ENCODE peak calls at places on chromosomes 6 and 20, in six cellular contexts. F is tibial artery; N is AG09309; T is kidney; K is heart left ventricle; A is CD4-positive, alpha-beta memory T cell. S is an unnamed sample.
A peak's percentile ranks its signal among the peaks of the same experiment; 100 is the strongest.

GRCh38 chr6:102670756-102671155 is 1277.2 kb downstream of the GRIK2 start:
- DNase-seq in F (no peak), N (no peak), T (no peak), K (no peak), A (no peak), S (no peak)

GRCh38 chr6:71602385-71602949 is 283.9 kb upstream of the RIMS1 start:
- DNase-seq in F (no peak), N (peak; percentile 83), T (no peak), K (no peak), A (no peak), S (no peak)

GRCh38 chr6:82893889-82894652 is 171.6 kb downstream of the UBE3D start:
- DNase-seq in F (no peak), N (no peak), T (no peak), K (no peak), A (no peak), S (no peak)

GRCh38 chr20:37510226-37510625 is 10.8 kb upstream of the NNAT start:
- DNase-seq in F (no peak), N (no peak), T (no peak), K (no peak), A (no peak), S (no peak)

GRCh38 chr20:32479697-32480140 is 105.4 kb downstream of the NOL4L start:
- DNase-seq in F (no peak), N (no peak), T (no peak), K (no peak), A (no peak), S (no peak)

GRCh38 chr6:167952512-167952859 is 45.0 kb upstream of the KIF25 start:
- DNase-seq in F (no peak), N (no peak), T (no peak), K (no peak), A (no peak), S (no peak)

GRCh38 chr20:59003836-59004492 is 3.1 kb downstream of the CTSZ start:
- DNase-seq in F (no peak), N (no peak), T (peak; percentile 65), K (no peak), A (no peak), S (no peak)

GRCh38 chr20:19885981-19886665 is 128.1 kb downstream of the RIN2 start:
- DNase-seq in F (peak; percentile 61), N (no peak), T (peak; percentile 78), K (peak; percentile 43), A (no peak), S (peak; percentile 46)

GRCh38 chr6:104884867-104885517 is 25.3 kb upstream of the HACE1 start:
- DNase-seq in F (no peak), N (no peak), T (no peak), K (no peak), A (no peak), S (no peak)

DNA sequence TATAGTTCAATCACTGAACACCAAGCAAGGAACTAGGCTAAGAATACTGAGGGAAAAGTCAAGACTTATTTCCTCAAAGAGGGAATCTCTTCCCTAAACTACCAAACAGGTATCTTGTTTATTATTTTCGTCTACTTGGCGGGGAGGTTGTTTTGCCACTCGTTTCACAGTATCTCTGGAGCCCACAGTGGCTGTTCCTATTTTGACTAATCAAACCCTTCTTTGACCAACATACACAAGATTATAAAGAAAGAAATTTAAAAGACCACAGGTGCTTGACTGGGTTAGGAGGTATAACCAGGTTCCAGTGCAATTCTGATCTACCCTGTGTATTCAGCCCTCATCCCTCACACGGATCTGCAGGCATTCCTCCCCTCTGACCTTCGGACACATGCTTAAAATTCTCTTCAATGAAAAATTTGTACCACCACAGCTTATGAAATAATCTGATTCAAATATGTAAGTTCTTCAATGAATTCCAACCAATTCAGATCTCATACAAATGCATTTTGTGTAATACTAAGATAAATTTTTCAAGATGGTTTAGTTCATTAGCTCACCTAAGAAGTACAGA is 5.9 kb downstream of the MAN1A1 start:
- DNase-seq in F (no peak), N (no peak), T (no peak), K (no peak), A (no peak), S (no peak)
- H3K4me3 ChIP-seq in F (no peak overlapping the region), N (no peak overlapping the region), T (peak overlapping the region; percentile 47), K (no peak overlapping the region), A (no peak overlapping the region), S (no peak overlapping the region)

GRCh38 chr20:38806855-38807655 is 1.6 kb downstream of the PPP1R16B start:
- DNase-seq in F (no peak), N (no peak), T (no peak), K (no peak), A (peak; percentile 65), S (no peak)

GRCh38 chr20:38805502-38805957 is at the start of gene PPP1R16B:
- DNase-seq in F (no peak), N (no peak), T (peak; percentile 87), K (peak; percentile 70), A (peak; percentile 80), S (peak; percentile 75)

GRCh38 chr20:38804682-38805501 is 605 bp upstream of the PPP1R16B start:
- DNase-seq in F (no peak), N (no peak), T (peak; percentile 81), K (peak; percentile 30), A (peak; percentile 91), S (peak; percentile 32)

GRCh38 chr20:38805958-38806854 is 709 bp downstream of the PPP1R16B start:
- DNase-seq in F (no peak), N (no peak), T (peak; percentile 79), K (peak; percentile 33), A (peak; percentile 61), S (peak; percentile 28)

GRCh38 chr20:38804243-38804642 is 1.3 kb upstream of the PPP1R16B start:
- DNase-seq in F (no peak), N (no peak), T (no peak), K (no peak), A (no peak), S (no peak)
- H3K4me3 ChIP-seq in F (no peak overlapping the region), N (no peak overlapping the region), T (no peak overlapping the region), K (no peak overlapping the region), A (no peak overlapping the region), S (no peak overlapping the region)

GRCh38 chr20:10861619-10862018 is 187.8 kb upstream of the JAG1 start:
- DNase-seq in F (no peak), N (no peak), T (no peak), K (no peak), A (no peak), S (no peak)

GRCh38 chr20:10868299-10868698 is 194.5 kb upstream of the JAG1 start:
- DNase-seq in F (no peak), N (no peak), T (no peak), K (no peak), A (no peak), S (no peak)

GRCh38 chr20:10864076-10864672 is 190.4 kb upstream of the JAG1 start:
- DNase-seq in F (no peak), N (no peak), T (peak; percentile 90), K (peak; percentile 25), A (no peak), S (no peak)

GRCh38 chr20:10861086-10861485 is 187.3 kb upstream of the JAG1 start:
- DNase-seq in F (no peak), N (no peak), T (no peak), K (no peak), A (no peak), S (no peak)

GRCh38 chr20:10863337-10864060 is 189.7 kb upstream of the JAG1 start:
- DNase-seq in F (no peak), N (no peak), T (no peak), K (peak; percentile 28), A (no peak), S (no peak)
- H3K4me3 ChIP-seq in F (no peak overlapping the region), N (no peak overlapping the region), T (peak overlapping the region; percentile 32), K (no peak overlapping the region), A (no peak overlapping the region), S (no peak overlapping the region)

GRCh38 chr20:22232923-22233322 is 351.4 kb downstream of the FOXA2 start:
- DNase-seq in F (no peak), N (no peak), T (no peak), K (no peak), A (no peak), S (no peak)
- H3K4me3 ChIP-seq in F (no peak overlapping the region), N (no peak overlapping the region), T (no peak overlapping the region), K (no peak overlapping the region), A (no peak overlapping the region), S (no peak overlapping the region)

GRCh38 chr6:42259841-42260395 is 42.3 kb upstream of the MRPS10 start:
- DNase-seq in F (no peak), N (no peak), T (peak; percentile 81), K (peak; percentile 31), A (no peak), S (no peak)
- H3K4me3 ChIP-seq in F (no peak overlapping the region), N (no peak overlapping the region), T (no peak overlapping the region), K (no peak overlapping the region), A (no peak overlapping the region), S (no peak overlapping the region)

DNA sequence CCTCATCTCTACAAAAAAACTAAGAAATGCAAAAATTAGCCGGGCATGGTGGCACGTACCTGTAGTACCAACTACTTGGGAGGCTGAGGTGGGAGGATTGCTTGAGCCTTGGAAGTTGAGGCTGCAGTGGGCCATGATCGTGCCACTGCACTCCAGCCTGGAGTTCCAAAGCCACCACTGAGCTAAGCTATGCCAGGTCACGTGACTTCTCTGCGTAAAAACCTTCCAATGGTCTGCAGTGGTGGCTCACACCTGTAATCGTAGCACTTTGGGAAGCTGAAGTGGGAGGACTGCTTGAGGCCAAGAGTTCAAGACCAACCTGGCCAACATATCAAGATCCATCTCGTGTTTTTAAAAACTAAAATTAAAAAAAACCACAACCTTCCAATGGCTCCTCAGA is 1.7 kb downstream of the SF3B5 start:
- DNase-seq in F (no peak), N (no peak), T (no peak), K (no peak), A (no peak), S (no peak)
- H3K4me3 ChIP-seq in F (no peak overlapping the region), N (no peak overlapping the region), T (peak overlapping the region; percentile 97), K (peak overlapping the region; percentile 92), A (no peak overlapping the region), S (no peak overlapping the region)

GRCh38 chr20:33673115-33673410 is 1.2 kb downstream of the NECAB3 start:
- DNase-seq in F (no peak), N (no peak), T (peak; percentile 64), K (no peak), A (no peak), S (no peak)

GRCh38 chr20:33671573-33672288 is 2.5 kb downstream of the NECAB3 start:
- DNase-seq in F (no peak), N (no peak), T (no peak), K (no peak), A (no peak), S (no peak)

GRCh38 chr20:33673411-33674293 is 576 bp downstream of the NECAB3 start:
- DNase-seq in F (no peak), N (no peak), T (peak; percentile 74), K (no peak), A (no peak), S (no peak)

GRCh38 chr20:33670715-33671499 is 3.3 kb downstream of the NECAB3 start:
- DNase-seq in F (no peak), N (no peak), T (no peak), K (no peak), A (no peak), S (no peak)

GRCh38 chr20:33672426-33673114 is 1.7 kb downstream of the NECAB3 start:
- DNase-seq in F (no peak), N (no peak), T (peak; percentile 56), K (no peak), A (no peak), S (no peak)
- H3K4me3 ChIP-seq in F (peak overlapping the region; percentile 67), N (peak overlapping the region; percentile 76), T (peak overlapping the region; percentile 82), K (peak overlapping the region; percentile 84), A (no peak overlapping the region), S (peak overlapping the region; percentile 70)